ENCODE peak calls at places on chromosomes 13 and 19, in ten cellular contexts. B is body of pancreas, N is heart left ventricle, E is A673, M is neural progenitor cell, T is thyroid gland, Q is RWPE1, J is heart right ventricle, L is left lung, O is fibroblast of lung. Z is an unnamed sample.

GRCh38 chr19:35843676-35844481 is 8.4 kb downstream of the NPHS1 start:
- DNase-seq in B (peak; percentile 69), N (no peak), E (peak; percentile 77), M (peak; percentile 73), T (peak; percentile 17), Q (peak; percentile 41), J (no peak), L (no peak), O (no peak), Z (no peak)

GRCh38 chr19:11091343-11092153 is 2.3 kb downstream of the LDLR start:
- DNase-seq in B (peak; percentile 68), N (peak; percentile 57), E (peak; percentile 74), M (no peak), T (no peak), Q (peak; percentile 79), J (peak; percentile 66), L (peak; percentile 62), O (peak; percentile 83), Z (no peak)

GRCh38 chr13:51148952-51149573 is 38.0 kb upstream of the C13orf42 start:
- DNase-seq in B (peak; percentile 41), N (peak; percentile 33), E (peak; percentile 90), M (peak; percentile 82), T (peak; percentile 54), Q (peak; percentile 26), J (peak; percentile 21), L (no peak), O (peak; percentile 68), Z (no peak)

GRCh38 chr19:2487090-2487489 is 11.2 kb downstream of the GADD45B start:
- DNase-seq in B (no peak), N (no peak), E (no peak), M (no peak), T (no peak), Q (no peak), J (no peak), L (no peak), O (no peak), Z (no peak)

GRCh38 chr19:14434157-14434501 is 1.0 kb downstream of the PKN1 start:
- DNase-seq in B (peak; percentile 19), N (no peak), E (no peak), M (no peak), T (peak; percentile 31), Q (no peak), J (no peak), L (no peak), O (no peak), Z (no peak)

GRCh38 chr19:2867025-2867991 is at the start of gene ZNF556:
- DNase-seq in B (peak; percentile 17), N (no peak), E (peak; percentile 33), M (no peak), T (no peak), Q (peak; percentile 62), J (no peak), L (no peak), O (no peak), Z (no peak)

GRCh38 chr13:50707533-50708096 is 135.9 kb downstream of the DLEU7 start:
- DNase-seq in B (no peak), N (no peak), E (no peak), M (no peak), T (no peak), Q (no peak), J (no peak), L (no peak), O (no peak), Z (no peak)

GRCh38 chr19:3785464-3785937 is 680 bp downstream of the MATK start:
- DNase-seq in B (no peak), N (no peak), E (no peak), M (peak; percentile 2), T (no peak), Q (no peak), J (no peak), L (no peak), O (no peak), Z (no peak)

GRCh38 chr13:23866420-23867026 is 22.7 kb downstream of the MIPEP start:
- DNase-seq in B (no peak), N (no peak), E (no peak), M (no peak), T (no peak), Q (no peak), J (no peak), L (no peak), O (peak; percentile 50), Z (no peak)

GRCh38 chr13:20391597-20392452 is 133.8 kb downstream of the CRYL1 start:
- DNase-seq in B (no peak), N (no peak), E (peak; percentile 6), M (peak; percentile 7), T (no peak), Q (peak; percentile 49), J (no peak), L (no peak), O (no peak), Z (no peak)

GRCh38 chr13:99307648-99308339 is 595 bp upstream of the GPR183 start:
- DNase-seq in B (peak; percentile 35), N (no peak), E (no peak), M (no peak), T (peak; percentile 81), Q (peak; percentile 21), J (no peak), L (peak; percentile 75), O (peak; percentile 44), Z (no peak)

GRCh38 chr19:52142001-52142595 is 2.4 kb upstream of the ZNF616 start:
- DNase-seq in B (no peak), N (no peak), E (no peak), M (no peak), T (no peak), Q (peak; percentile 30), J (no peak), L (no peak), O (no peak), Z (no peak)

GRCh38 chr13:22505489-22505888 is 675.3 kb upstream of the SGCG start:
- DNase-seq in B (no peak), N (no peak), E (no peak), M (no peak), T (no peak), Q (no peak), J (no peak), L (no peak), O (peak; percentile 87), Z (no peak)

GRCh38 chr19:57280913-57281425 is 684 bp downstream of the ZNF460 start:
- DNase-seq in B (no peak), N (no peak), E (peak; percentile 21), M (no peak), T (no peak), Q (peak; percentile 13), J (no peak), L (no peak), O (peak; percentile 9), Z (no peak)

GRCh38 chr13:29436291-29436690 is 159.2 kb downstream of the SLC7A1 start:
- DNase-seq in B (no peak), N (no peak), E (no peak), M (no peak), T (peak; percentile 8), Q (peak; percentile 67), J (no peak), L (no peak), O (peak; percentile 58), Z (no peak)

GRCh38 chr19:55146078-55146647 is 2.8 kb downstream of the TNNT1 start:
- DNase-seq in B (no peak), N (peak; percentile 28), E (peak; percentile 65), M (peak; percentile 75), T (no peak), Q (peak; percentile 73), J (no peak), L (no peak), O (no peak), Z (no peak)
- TF ChIP-seq CTCF in B (peak; percentile 11), N (peak; percentile 20), E (peak; percentile 78), M (peak; percentile 82), T (no peak), Q (peak; percentile 83), J (peak; percentile 46), L (no peak), O (peak; percentile 47), Z (peak; percentile 47)

DNA sequence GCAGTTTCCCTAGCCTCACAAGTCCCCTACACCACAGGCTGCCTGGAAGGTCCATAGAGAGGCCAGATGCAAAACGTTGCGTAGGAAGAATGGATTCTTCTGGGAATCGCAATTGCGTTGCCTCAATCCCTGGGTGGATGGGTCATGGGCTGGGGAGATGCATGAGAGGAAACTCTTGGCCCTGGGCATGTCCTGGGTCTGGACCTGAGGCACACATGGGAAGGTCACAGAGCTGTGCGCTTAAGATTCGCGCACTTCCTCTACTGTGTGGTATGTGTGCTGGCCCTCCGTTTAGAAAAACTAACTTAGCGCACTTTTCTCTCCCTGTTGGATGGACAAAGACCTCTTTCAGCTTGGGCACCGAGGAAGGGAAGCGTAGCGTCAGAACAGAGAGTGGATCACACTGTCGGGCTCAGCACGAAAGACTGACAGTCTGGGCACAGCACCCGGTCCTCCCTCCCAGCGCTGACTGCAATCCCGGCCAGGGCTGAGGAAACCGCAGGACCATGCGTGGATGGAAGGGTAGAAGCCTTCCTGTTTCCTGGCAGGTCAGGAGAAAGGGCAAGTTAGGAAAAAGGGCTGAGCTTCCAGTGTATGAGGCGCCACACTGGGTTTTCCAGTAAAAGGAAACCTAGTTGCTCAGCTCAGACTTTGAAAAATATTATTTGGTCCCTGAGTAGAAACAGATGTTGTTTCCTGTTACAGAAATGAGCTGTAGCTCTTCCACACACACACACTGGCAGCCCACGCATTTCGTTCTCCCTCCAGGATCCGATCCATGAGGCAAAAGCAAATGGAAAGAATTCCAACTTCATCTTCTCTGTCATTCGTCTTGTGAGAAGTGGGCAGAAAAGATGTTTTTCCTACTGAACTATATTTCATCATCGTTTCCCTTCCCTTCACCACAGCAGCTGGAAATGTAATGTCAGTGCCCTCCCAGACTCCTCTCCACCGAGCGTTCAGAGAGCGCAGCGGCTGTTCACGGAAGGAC is 86.0 kb downstream of the ING1 start:
- DNase-seq in B (no peak), N (peak; percentile 57), E (peak; percentile 49), M (no peak), T (no peak), Q (no peak), J (peak; percentile 62), L (peak; percentile 63), O (peak; percentile 93), Z (no peak)
- H3K27ac ChIP-seq in B (peak overlapping the region; percentile 47), N (peak overlapping the region; percentile 90), E (no peak overlapping the region), M (no peak overlapping the region), T (peak overlapping the region; percentile 33), Q (no peak overlapping the region), J (peak overlapping the region; percentile 46), L (peak overlapping the region; percentile 39), O (peak overlapping the region; percentile 94), Z (peak overlapping the region; percentile 79)

GRCh38 chr13:108816381-108816780 is 187.0 kb downstream of the MYO16 start:
- DNase-seq in B (no peak), N (no peak), E (no peak), M (no peak), T (no peak), Q (no peak), J (no peak), L (no peak), O (no peak), Z (no peak)

GRCh38 chr13:108807841-108808240 is 178.4 kb downstream of the MYO16 start:
- DNase-seq in B (no peak), N (no peak), E (no peak), M (no peak), T (no peak), Q (no peak), J (no peak), L (no peak), O (peak; percentile 6), Z (no peak)

GRCh38 chr13:108812165-108812564 is 182.8 kb downstream of the MYO16 start:
- DNase-seq in B (no peak), N (no peak), E (no peak), M (no peak), T (no peak), Q (no peak), J (no peak), L (no peak), O (no peak), Z (no peak)
- TF ChIP-seq CTCF in B (no peak), N (no peak), E (no peak), M (no peak), T (no peak), Q (no peak), J (no peak), L (no peak), O (no peak), Z (no peak)

GRCh38 chr13:73058432-73058740 is 419 bp upstream of the KLF5 start:
- DNase-seq in B (no peak), N (no peak), E (no peak), M (no peak), T (no peak), Q (no peak), J (no peak), L (no peak), O (no peak), Z (no peak)
- H3K27ac ChIP-seq in B (peak overlapping the region; percentile 89), N (no peak overlapping the region), E (no peak overlapping the region), M (no peak overlapping the region), T (peak overlapping the region; percentile 26), Q (peak overlapping the region; percentile 93), J (no peak overlapping the region), L (peak overlapping the region; percentile 89), O (no peak overlapping the region), Z (peak overlapping the region; percentile 69)